ENCODE peak calls at places on chromosomes 12 and 14, in four cellular contexts. L is kidney epithelial cell, S is psoas muscle, G is adrenal gland. Z is an unnamed sample.

GRCh38 chr12:64569923-64570595 is 40.2 kb upstream of the RASSF3 start:
- DNase-seq in L (no peak), S (no peak), G (no peak), Z (no peak)

GRCh38 chr12:119693006-119693405 is 25.1 kb downstream of the PRKAB1 start:
- DNase-seq in L (peak; percentile 52), S (no peak), G (peak; percentile 88), Z (peak; percentile 89)

GRCh38 chr12:109625131-109625559 is 51.6 kb downstream of the MVK start:
- DNase-seq in L (no peak), S (peak; percentile 60), G (peak; percentile 92), Z (peak; percentile 60)

GRCh38 chr12:29088611-29089219 is 60.4 kb upstream of the FAR2 start:
- DNase-seq in L (no peak), S (no peak), G (no peak), Z (peak; percentile 39)

GRCh38 chr14:86430807-86431206 is 900.9 kb downstream of the FLRT2 start:
- DNase-seq in L (peak; percentile 7), S (no peak), G (no peak), Z (no peak)

GRCh38 chr14:94936411-94936892 is 166.5 kb upstream of the GSC start:
- DNase-seq in L (no peak), S (peak; percentile 80), G (peak; percentile 68), Z (no peak)

GRCh38 chr12:90593596-90594290 is 361.2 kb downstream of the CCER1 start:
- DNase-seq in L (no peak), S (no peak), G (no peak), Z (no peak)

GRCh38 chr12:103114296-103115055 is 157.0 kb downstream of the ASCL1 start:
- DNase-seq in L (no peak), S (no peak), G (no peak), Z (no peak)

GRCh38 chr14:63076476-63076875 is 31.2 kb upstream of the KCNH5 start:
- DNase-seq in L (no peak), S (no peak), G (no peak), Z (no peak)

GRCh38 chr12:62919827-62920226 is 15.1 kb downstream of the PPM1H start:
- DNase-seq in L (peak; percentile 53), S (no peak), G (no peak), Z (no peak)

GRCh38 chr12:94228488-94228907 is 80.1 kb downstream of the PLXNC1 start:
- DNase-seq in L (no peak), S (no peak), G (no peak), Z (no peak)

GRCh38 chr12:124273630-124274029 is 21.3 kb upstream of the RFLNA start:
- DNase-seq in L (peak; percentile 26), S (no peak), G (no peak), Z (peak; percentile 71)

GRCh38 chr14:55105991-55106390 is 23.1 kb upstream of the LGALS3 start:
- DNase-seq in L (no peak), S (no peak), G (no peak), Z (no peak)

GRCh38 chr14:91009501-91010152 is 50.8 kb downstream of the RPS6KA5 start:
- DNase-seq in L (no peak), S (no peak), G (no peak), Z (no peak)

GRCh38 chr12:42020226-42020625 is 124.4 kb downstream of the GXYLT1 start:
- DNase-seq in L (no peak), S (no peak), G (no peak), Z (no peak)

GRCh38 chr14:51448831-51449665 is 202.7 kb upstream of the FRMD6 start:
- DNase-seq in L (no peak), S (no peak), G (peak; percentile 38), Z (peak; percentile 49)

GRCh38 chr12:25866586-25867378 is 91.7 kb upstream of the RASSF8 start:
- DNase-seq in L (no peak), S (no peak), G (no peak), Z (peak; percentile 90)

GRCh38 chr12:93335603-93336162 is 42.0 kb upstream of the NUDT4 start:
- DNase-seq in L (no peak), S (no peak), G (no peak), Z (no peak)

GRCh38 chr12:11839093-11839641 is 189.7 kb downstream of the ETV6 start:
- DNase-seq in L (no peak), S (peak; percentile 30), G (no peak), Z (peak; percentile 67)

GRCh38 chr14:89027097-89027740 is 202.8 kb downstream of the TTC8 start:
- DNase-seq in L (no peak), S (peak; percentile 65), G (peak; percentile 61), Z (peak; percentile 40)

GRCh38 chr12:21301-22189 is 45.0 kb upstream of the IQSEC3 start:
- DNase-seq in L (no peak), S (no peak), G (no peak), Z (no peak)

GRCh38 chr14:37991027-37991426 is 216.7 kb upstream of the SSTR1 start:
- DNase-seq in L (no peak), S (no peak), G (no peak), Z (no peak)

GRCh38 chr14:103326078-103326477 is 8.0 kb upstream of the EIF5 start:
- DNase-seq in L (no peak), S (no peak), G (no peak), Z (no peak)

GRCh38 chr14:53515264-53515663 is 362.1 kb upstream of the DDHD1 start:
- DNase-seq in L (no peak), S (no peak), G (no peak), Z (peak; percentile 35)

GRCh38 chr12:80589091-80589490 is 118.3 kb upstream of the MYF6 start:
- DNase-seq in L (no peak), S (no peak), G (no peak), Z (no peak)

GRCh38 chr12:56151672-56152131 is 685 bp upstream of the MYL6B start:
- DNase-seq in L (no peak), S (peak; percentile 53), G (no peak), Z (no peak)

GRCh38 chr14:42149609-42150261 is 543.1 kb downstream of the LRFN5 start:
- DNase-seq in L (no peak), S (no peak), G (no peak), Z (peak; percentile 17)

GRCh38 chr12:123043536-123044001 is 63.1 kb downstream of the ARL6IP4 start:
- DNase-seq in L (peak; percentile 83), S (peak; percentile 82), G (peak; percentile 83), Z (peak; percentile 97)

GRCh38 chr12:2297658-2298057 is 244.9 kb downstream of the CACNA1C start:
- DNase-seq in L (no peak), S (no peak), G (no peak), Z (no peak)

GRCh38 chr12:111942557-111942956 is 70.4 kb downstream of the TMEM116 start:
- DNase-seq in L (peak; percentile 28), S (no peak), G (peak; percentile 35), Z (peak; percentile 72)

GRCh38 chr14:94816113-94816512 is 46.2 kb upstream of the GSC start:
- DNase-seq in L (no peak), S (no peak), G (no peak), Z (no peak)

GRCh38 chr14:71266994-71267636 is 359.9 kb downstream of the PCNX1 start:
- DNase-seq in L (no peak), S (no peak), G (no peak), Z (peak; percentile 49)

GRCh38 chr12:114812858-114813761 is 129.1 kb upstream of the TBX3 start:
- DNase-seq in L (no peak), S (no peak), G (no peak), Z (peak; percentile 82)

GRCh38 chr12:12872139-12872933 is 19.0 kb upstream of the GPRC5A start:
- DNase-seq in L (peak; percentile 69), S (no peak), G (no peak), Z (peak; percentile 77)

GRCh38 chr12:120327593-120327992 is at the start of gene PLA2G1B:
- DNase-seq in L (no peak), S (no peak), G (peak; percentile 46), Z (no peak)

GRCh38 chr12:77615331-77615730 is 215.4 kb upstream of the NAV3 start:
- DNase-seq in L (no peak), S (no peak), G (no peak), Z (no peak)

GRCh38 chr12:125418902-125419564 is 353.8 kb downstream of the AACS start:
- DNase-seq in L (no peak), S (no peak), G (no peak), Z (no peak)

GRCh38 chr12:51538149-51538548 is 52.9 kb upstream of the SCN8A start:
- DNase-seq in L (no peak), S (no peak), G (no peak), Z (no peak)
- H3K27me3 ChIP-seq in L (peaks cover 8% of the 10 kb centered on the region), S (peaks cover 2% of the 10 kb centered on the region), G (no peaks in the 10 kb centered on the region), Z (peaks cover 12% of the 10 kb centered on the region)

GRCh38 chr12:54420766-54421144 is 1.7 kb upstream of the ITGA5 start:
- DNase-seq in L (no peak), S (peak; percentile 74), G (no peak), Z (peak; percentile 36)
- H3K27me3 ChIP-seq in L (no peaks in the 10 kb centered on the region), S (peaks cover 2% of the 10 kb centered on the region), G (no peaks in the 10 kb centered on the region), Z (no peaks in the 10 kb centered on the region)

DNA sequence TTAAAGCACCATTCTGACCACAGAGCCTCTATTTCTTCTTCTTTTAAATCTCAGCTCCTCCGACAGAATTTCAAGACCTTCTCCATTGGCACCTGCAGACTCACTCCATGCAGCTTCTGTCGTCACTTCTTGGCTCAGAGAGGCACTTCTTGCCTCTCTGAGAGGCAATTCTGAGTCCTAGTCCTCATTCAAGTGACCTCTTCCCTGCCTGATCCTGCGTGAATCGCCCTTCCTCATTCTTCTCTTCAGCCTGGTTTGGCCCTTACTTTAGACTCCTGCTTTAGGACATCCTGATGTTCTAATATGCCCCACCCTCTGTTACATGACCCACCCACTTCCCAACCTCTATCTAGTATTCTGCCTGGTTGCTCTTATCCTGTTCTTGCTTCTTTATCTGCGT is 55.5 kb upstream of the CISTR start:
- DNase-seq in L (no peak), S (no peak), G (no peak), Z (no peak)
- H3K27me3 ChIP-seq in L (peaks cover 15% of the 10 kb centered on the region), S (peaks cover 4% of the 10 kb centered on the region), G (peaks cover 17% of the 10 kb centered on the region), Z (peaks cover 55% of the 10 kb centered on the region)

GRCh38 chr12:96186902-96187301 is 7.3 kb upstream of the ELK3 start:
- DNase-seq in L (no peak), S (no peak), G (no peak), Z (no peak)
- H3K27me3 ChIP-seq in L (no peaks in the 10 kb centered on the region), S (no peaks in the 10 kb centered on the region), G (no peaks in the 10 kb centered on the region), Z (no peaks in the 10 kb centered on the region)

DNA sequence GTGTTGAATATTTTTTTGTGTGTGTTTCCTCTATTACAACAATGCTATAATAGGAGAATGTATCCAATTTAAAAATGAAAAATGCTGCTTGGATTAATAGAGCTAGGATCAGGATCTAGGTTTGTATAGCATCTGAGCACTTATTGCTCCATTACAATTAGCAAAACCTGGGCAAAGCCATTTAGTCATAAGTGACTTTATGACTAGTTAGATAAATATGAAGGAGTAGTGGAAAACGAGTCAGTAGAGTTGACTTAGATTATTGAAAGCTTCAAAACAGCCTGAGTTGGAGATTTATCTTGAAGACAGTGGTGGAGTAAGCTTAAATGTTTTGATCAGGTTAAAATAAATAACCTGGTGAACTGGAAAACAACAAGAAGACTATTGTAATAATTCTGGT is 2.8 kb downstream of the MED21 start:
- DNase-seq in L (no peak), S (no peak), G (no peak), Z (no peak)
- H3K27me3 ChIP-seq in L (no peaks in the 10 kb centered on the region), S (no peaks in the 10 kb centered on the region), G (no peaks in the 10 kb centered on the region), Z (no peaks in the 10 kb centered on the region)